ENCODE peak calls at places on chromosomes 7 and 10, in nine cellular contexts. One of them, this sample, is unnamed.

GRCh38 chr7:42572046-42572445 is 335.0 kb upstream of the GLI3 start:
- DNase-seq in endothelial cell of umbilical vein: no peak
- DNase-seq in stomach: no peak
- DNase-seq in IMR-90: no peak
- DNase-seq in transverse colon: no peak
- DNase-seq in uterus: no peak
- DNase-seq in prostate gland: no peak
- DNase-seq in heart left ventricle: no peak
- DNase-seq in esophagus squamous epithelium: no peak
- DNase-seq in this sample: no peak

GRCh38 chr10:47121336-47121735 is 178.7 kb upstream of the GDF10 start:
- DNase-seq in endothelial cell of umbilical vein: no peak
- DNase-seq in stomach: no peak
- DNase-seq in IMR-90: peak
- DNase-seq in transverse colon: no peak
- DNase-seq in uterus: no peak
- DNase-seq in prostate gland: no peak
- DNase-seq in heart left ventricle: no peak
- DNase-seq in esophagus squamous epithelium: no peak
- DNase-seq in this sample: no peak

GRCh38 chr7:116122972-116123595 is 87.3 kb upstream of the TES start:
- DNase-seq in endothelial cell of umbilical vein: peak
- DNase-seq in stomach: no peak
- DNase-seq in IMR-90: peak
- DNase-seq in transverse colon: no peak
- DNase-seq in uterus: no peak
- DNase-seq in prostate gland: no peak
- DNase-seq in heart left ventricle: no peak
- DNase-seq in esophagus squamous epithelium: no peak
- DNase-seq in this sample: peak

GRCh38 chr7:130912910-130913720 is 179.1 kb upstream of the KLF14 start:
- DNase-seq in endothelial cell of umbilical vein: peak
- DNase-seq in stomach: peak
- DNase-seq in IMR-90: peak
- DNase-seq in transverse colon: peak
- DNase-seq in uterus: peak
- DNase-seq in prostate gland: no peak
- DNase-seq in heart left ventricle: peak
- DNase-seq in esophagus squamous epithelium: peak
- DNase-seq in this sample: peak

GRCh38 chr10:24513155-24513554 is 210.5 kb downstream of the ARHGAP21 start:
- DNase-seq in endothelial cell of umbilical vein: no peak
- DNase-seq in stomach: no peak
- DNase-seq in IMR-90: peak
- DNase-seq in transverse colon: no peak
- DNase-seq in uterus: no peak
- DNase-seq in prostate gland: no peak
- DNase-seq in heart left ventricle: no peak
- DNase-seq in esophagus squamous epithelium: no peak
- DNase-seq in this sample: peak

GRCh38 chr10:132649651-132650360 is 112.2 kb downstream of the INPP5A start:
- DNase-seq in endothelial cell of umbilical vein: no peak
- DNase-seq in stomach: no peak
- DNase-seq in IMR-90: no peak
- DNase-seq in transverse colon: no peak
- DNase-seq in uterus: no peak
- DNase-seq in prostate gland: no peak
- DNase-seq in heart left ventricle: no peak
- DNase-seq in esophagus squamous epithelium: no peak
- DNase-seq in this sample: no peak

GRCh38 chr7:137873524-137873923 is 26.8 kb upstream of the DGKI start:
- DNase-seq in endothelial cell of umbilical vein: no peak
- DNase-seq in stomach: no peak
- DNase-seq in IMR-90: peak
- DNase-seq in transverse colon: no peak
- DNase-seq in uterus: no peak
- DNase-seq in prostate gland: no peak
- DNase-seq in heart left ventricle: no peak
- DNase-seq in esophagus squamous epithelium: no peak
- DNase-seq in this sample: no peak

GRCh38 chr10:119270893-119271361 is 63.6 kb downstream of the GRK5 start:
- DNase-seq in endothelial cell of umbilical vein: no peak
- DNase-seq in stomach: peak
- DNase-seq in IMR-90: peak
- DNase-seq in transverse colon: peak
- DNase-seq in uterus: no peak
- DNase-seq in prostate gland: no peak
- DNase-seq in heart left ventricle: peak
- DNase-seq in esophagus squamous epithelium: peak
- DNase-seq in this sample: peak

GRCh38 chr10:60425392-60426110 is 35.9 kb upstream of the ANK3 start:
- DNase-seq in endothelial cell of umbilical vein: peak
- DNase-seq in stomach: no peak
- DNase-seq in IMR-90: peak
- DNase-seq in transverse colon: no peak
- DNase-seq in uterus: no peak
- DNase-seq in prostate gland: no peak
- DNase-seq in heart left ventricle: no peak
- DNase-seq in esophagus squamous epithelium: no peak
- DNase-seq in this sample: no peak

GRCh38 chr7:96679886-96680285 is 29.8 kb downstream of the SEM1 start:
- DNase-seq in endothelial cell of umbilical vein: no peak
- DNase-seq in stomach: no peak
- DNase-seq in IMR-90: no peak
- DNase-seq in transverse colon: no peak
- DNase-seq in uterus: no peak
- DNase-seq in prostate gland: no peak
- DNase-seq in heart left ventricle: no peak
- DNase-seq in esophagus squamous epithelium: no peak
- DNase-seq in this sample: no peak

GRCh38 chr7:15158141-15158810 is 255.7 kb upstream of the DGKB start:
- DNase-seq in endothelial cell of umbilical vein: peak
- DNase-seq in stomach: no peak
- DNase-seq in IMR-90: no peak
- DNase-seq in transverse colon: no peak
- DNase-seq in uterus: no peak
- DNase-seq in prostate gland: no peak
- DNase-seq in heart left ventricle: no peak
- DNase-seq in esophagus squamous epithelium: no peak
- DNase-seq in this sample: no peak

GRCh38 chr10:63769367-63769766 is 248.2 kb downstream of the REEP3 start:
- DNase-seq in endothelial cell of umbilical vein: no peak
- DNase-seq in stomach: no peak
- DNase-seq in IMR-90: no peak
- DNase-seq in transverse colon: no peak
- DNase-seq in uterus: no peak
- DNase-seq in prostate gland: no peak
- DNase-seq in heart left ventricle: no peak
- DNase-seq in esophagus squamous epithelium: no peak
- DNase-seq in this sample: no peak

GRCh38 chr10:84428711-84429110 is 100.3 kb downstream of the CCSER2 start:
- DNase-seq in endothelial cell of umbilical vein: no peak
- DNase-seq in stomach: no peak
- DNase-seq in IMR-90: peak
- DNase-seq in transverse colon: no peak
- DNase-seq in uterus: no peak
- DNase-seq in prostate gland: no peak
- DNase-seq in heart left ventricle: no peak
- DNase-seq in esophagus squamous epithelium: no peak
- DNase-seq in this sample: no peak

GRCh38 chr7:158572000-158572828 is 15.4 kb downstream of the PTPRN2 start:
- DNase-seq in endothelial cell of umbilical vein: no peak
- DNase-seq in stomach: no peak
- DNase-seq in IMR-90: no peak
- DNase-seq in transverse colon: no peak
- DNase-seq in uterus: no peak
- DNase-seq in prostate gland: no peak
- DNase-seq in heart left ventricle: no peak
- DNase-seq in esophagus squamous epithelium: no peak
- DNase-seq in this sample: no peak

DNA sequence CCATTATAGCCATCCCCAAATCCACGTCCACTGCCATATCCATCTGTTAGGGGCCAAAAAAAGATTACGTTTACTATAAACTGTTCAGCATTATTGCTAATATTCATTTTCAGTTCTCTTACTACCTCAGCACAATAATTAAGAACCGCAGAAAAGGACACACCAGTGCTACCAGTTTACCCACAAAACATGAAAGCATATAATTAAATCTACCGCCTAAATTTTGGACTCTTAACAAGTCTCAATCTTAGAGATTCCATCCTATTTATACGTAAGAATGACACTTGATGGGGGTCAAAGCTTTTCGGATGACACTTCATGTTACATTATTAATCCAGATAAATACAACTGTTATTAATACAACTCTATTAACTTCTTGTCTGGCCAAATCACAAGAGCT is 4.7 kb downstream of the HNRNPA2B1 start:
- DNase-seq in endothelial cell of umbilical vein: no peak
- DNase-seq in stomach: no peak
- DNase-seq in IMR-90: no peak
- DNase-seq in transverse colon: no peak
- DNase-seq in uterus: no peak
- DNase-seq in prostate gland: no peak
- DNase-seq in heart left ventricle: no peak
- DNase-seq in esophagus squamous epithelium: no peak
- DNase-seq in this sample: no peak
- TF ChIP-seq POLR2A in endothelial cell of umbilical vein: no peak
- TF ChIP-seq POLR2A in stomach: no peak
- TF ChIP-seq POLR2A in IMR-90: peak
- TF ChIP-seq POLR2A in transverse colon: no peak
- TF ChIP-seq POLR2A in uterus: no peak
- TF ChIP-seq POLR2A in prostate gland: no peak
- TF ChIP-seq POLR2A in heart left ventricle: no peak
- TF ChIP-seq POLR2A in esophagus squamous epithelium: no peak
- TF ChIP-seq POLR2A in this sample: no peak

DNA sequence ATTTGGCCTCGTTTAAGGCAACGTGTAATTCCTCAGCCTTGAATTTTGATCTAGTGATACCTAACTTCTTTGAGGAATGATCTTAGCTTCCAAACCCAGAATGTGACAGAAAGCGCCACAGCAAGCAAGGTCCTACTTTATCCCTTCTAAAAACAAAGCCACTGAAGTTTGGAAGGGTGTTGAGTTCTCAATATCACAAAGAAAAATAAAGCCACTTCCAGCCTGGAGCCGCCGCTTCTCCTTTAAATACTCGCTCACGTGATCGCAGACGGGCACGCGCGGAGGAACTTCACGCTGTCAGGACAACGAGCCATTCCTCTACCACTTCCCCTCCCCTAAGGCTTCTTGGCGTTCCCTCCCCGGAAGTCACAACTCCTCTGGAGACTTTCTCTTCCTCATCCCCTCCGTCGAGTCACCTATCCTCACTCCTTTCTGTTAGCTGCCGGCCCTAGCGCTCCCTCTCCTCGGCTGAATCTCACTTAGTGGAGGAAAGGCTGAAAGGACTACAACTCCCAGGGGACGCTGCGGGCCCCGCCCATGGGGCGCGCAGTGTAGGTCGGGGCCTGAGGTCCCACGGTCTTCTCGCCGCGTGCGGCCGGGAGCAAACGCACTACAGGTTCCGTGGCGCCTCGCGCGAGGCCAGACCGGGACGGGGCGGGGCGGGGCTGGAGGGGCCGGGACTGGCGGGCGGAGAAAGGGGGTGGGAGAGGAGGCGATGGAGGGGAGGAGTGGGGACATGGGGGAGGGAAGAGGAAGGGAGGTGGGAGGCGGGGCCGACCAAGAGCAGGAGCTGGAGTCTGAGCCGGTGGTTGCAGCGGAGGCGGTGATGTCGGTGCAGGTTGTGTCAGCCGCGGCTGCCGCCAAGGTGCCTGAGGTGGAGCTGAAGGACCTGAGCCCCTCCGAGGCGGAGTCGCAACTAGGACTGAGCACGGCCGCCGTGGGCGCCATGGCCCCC is at the start of gene AHCYL2:
- DNase-seq in endothelial cell of umbilical vein: peak
- DNase-seq in stomach: peak
- DNase-seq in IMR-90: peak
- DNase-seq in transverse colon: peak
- DNase-seq in uterus: peak
- DNase-seq in prostate gland: peak
- DNase-seq in heart left ventricle: peak
- DNase-seq in esophagus squamous epithelium: peak
- DNase-seq in this sample: peak
- TF ChIP-seq POLR2A in endothelial cell of umbilical vein: no peak
- TF ChIP-seq POLR2A in stomach: no peak
- TF ChIP-seq POLR2A in IMR-90: peak
- TF ChIP-seq POLR2A in transverse colon: peak
- TF ChIP-seq POLR2A in uterus: peak
- TF ChIP-seq POLR2A in prostate gland: peak
- TF ChIP-seq POLR2A in heart left ventricle: no peak
- TF ChIP-seq POLR2A in esophagus squamous epithelium: no peak
- TF ChIP-seq POLR2A in this sample: peak

GRCh38 chr10:101293007-101293723 is 60.8 kb upstream of the BTRC start:
- DNase-seq in endothelial cell of umbilical vein: no peak
- DNase-seq in stomach: no peak
- DNase-seq in IMR-90: no peak
- DNase-seq in transverse colon: no peak
- DNase-seq in uterus: no peak
- DNase-seq in prostate gland: no peak
- DNase-seq in heart left ventricle: no peak
- DNase-seq in esophagus squamous epithelium: no peak
- DNase-seq in this sample: no peak

GRCh38 chr10:101294109-101294508 is 59.9 kb upstream of the BTRC start:
- DNase-seq in endothelial cell of umbilical vein: no peak
- DNase-seq in stomach: no peak
- DNase-seq in IMR-90: no peak
- DNase-seq in transverse colon: no peak
- DNase-seq in uterus: no peak
- DNase-seq in prostate gland: no peak
- DNase-seq in heart left ventricle: no peak
- DNase-seq in esophagus squamous epithelium: no peak
- DNase-seq in this sample: no peak

GRCh38 chr10:101291254-101292193 is 62.3 kb upstream of the LBX1 start:
- DNase-seq in endothelial cell of umbilical vein: peak
- DNase-seq in stomach: peak
- DNase-seq in IMR-90: peak
- DNase-seq in transverse colon: peak
- DNase-seq in uterus: peak
- DNase-seq in prostate gland: peak
- DNase-seq in heart left ventricle: peak
- DNase-seq in esophagus squamous epithelium: no peak
- DNase-seq in this sample: no peak

GRCh38 chr10:101290415-101290814 is 61.2 kb upstream of the LBX1 start:
- DNase-seq in endothelial cell of umbilical vein: no peak
- DNase-seq in stomach: no peak
- DNase-seq in IMR-90: no peak
- DNase-seq in transverse colon: no peak
- DNase-seq in uterus: no peak
- DNase-seq in prostate gland: no peak
- DNase-seq in heart left ventricle: no peak
- DNase-seq in esophagus squamous epithelium: no peak
- DNase-seq in this sample: no peak

GRCh38 chr10:101292194-101293006 is 61.6 kb upstream of the BTRC start:
- DNase-seq in endothelial cell of umbilical vein: peak
- DNase-seq in stomach: no peak
- DNase-seq in IMR-90: no peak
- DNase-seq in transverse colon: no peak
- DNase-seq in uterus: no peak
- DNase-seq in prostate gland: no peak
- DNase-seq in heart left ventricle: no peak
- DNase-seq in esophagus squamous epithelium: no peak
- DNase-seq in this sample: no peak
- TF ChIP-seq POLR2A in endothelial cell of umbilical vein: no peak
- TF ChIP-seq POLR2A in stomach: no peak
- TF ChIP-seq POLR2A in IMR-90: no peak
- TF ChIP-seq POLR2A in transverse colon: no peak
- TF ChIP-seq POLR2A in uterus: no peak
- TF ChIP-seq POLR2A in prostate gland: no peak
- TF ChIP-seq POLR2A in heart left ventricle: no peak
- TF ChIP-seq POLR2A in esophagus squamous epithelium: no peak
- TF ChIP-seq POLR2A in this sample: no peak

GRCh38 chr10:70378122-70378521 is 4.3 kb downstream of the LRRC20 start:
- DNase-seq in endothelial cell of umbilical vein: peak
- DNase-seq in stomach: no peak
- DNase-seq in IMR-90: peak
- DNase-seq in transverse colon: no peak
- DNase-seq in uterus: no peak
- DNase-seq in prostate gland: peak
- DNase-seq in heart left ventricle: no peak
- DNase-seq in esophagus squamous epithelium: no peak
- DNase-seq in this sample: peak
- TF ChIP-seq POLR2A in endothelial cell of umbilical vein: no peak
- TF ChIP-seq POLR2A in stomach: no peak
- TF ChIP-seq POLR2A in IMR-90: no peak
- TF ChIP-seq POLR2A in transverse colon: no peak
- TF ChIP-seq POLR2A in uterus: no peak
- TF ChIP-seq POLR2A in prostate gland: no peak
- TF ChIP-seq POLR2A in heart left ventricle: no peak
- TF ChIP-seq POLR2A in esophagus squamous epithelium: no peak
- TF ChIP-seq POLR2A in this sample: no peak

This sample was measured in H54.